ENCODE peak calls at places on chromosomes 3 and 15, in five cellular contexts. J is cardiac muscle cell, W is coronary artery, N is kidney epithelial cell, L is heart left ventricle. R is an unnamed sample.

GRCh38 chr3:87228316-87228715 is 1.2 kb downstream of the CHMP2B start:
- DNase-seq in J (peak), W (no peak), N (no peak), L (no peak), R (no peak)

GRCh38 chr3:156187146-156187769 is 66.9 kb downstream of the KCNAB1 start:
- DNase-seq in J (peak), W (no peak), N (peak), L (no peak), R (peak)

GRCh38 chr3:127091376-127091775 is 101.6 kb upstream of the PRR23E start:
- DNase-seq in J (no peak), W (no peak), N (no peak), L (no peak), R (no peak)

GRCh38 chr15:34347951-34348638 is 5.0 kb downstream of the NUTM1 start:
- DNase-seq in J (no peak), W (no peak), N (no peak), L (no peak), R (no peak)

GRCh38 chr15:61639491-61639890 is 410.4 kb upstream of the RORA start:
- DNase-seq in J (no peak), W (no peak), N (no peak), L (no peak), R (no peak)

GRCh38 chr3:181715601-181716340 is 4.0 kb downstream of the SOX2 start:
- DNase-seq in J (no peak), W (no peak), N (no peak), L (no peak), R (no peak)

GRCh38 chr3:61903931-61904657 is 342.7 kb downstream of the PTPRG start:
- DNase-seq in J (peak), W (no peak), N (no peak), L (no peak), R (no peak)

GRCh38 chr3:71514621-71515020 is 68.9 kb downstream of the FOXP1 start:
- DNase-seq in J (no peak), W (no peak), N (no peak), L (no peak), R (no peak)

GRCh38 chr3:139312959-139313358 is 30.9 kb upstream of the MRPS22 start:
- DNase-seq in J (peak), W (no peak), N (no peak), L (no peak), R (no peak)

GRCh38 chr15:81897011-81897677 is 148.7 kb downstream of the MEX3B start:
- DNase-seq in J (peak), W (no peak), N (no peak), L (no peak), R (no peak)

GRCh38 chr15:62889734-62890505 is 152.6 kb upstream of the TPM1 start:
- DNase-seq in J (peak), W (no peak), N (no peak), L (no peak), R (peak)

GRCh38 chr3:15645740-15646490 is 44.4 kb downstream of the BTD start:
- DNase-seq in J (peak), W (no peak), N (peak), L (no peak), R (peak)

GRCh38 chr3:123695731-123696640 is 111.1 kb upstream of the HACD2 start:
- DNase-seq in J (peak), W (no peak), N (no peak), L (no peak), R (no peak)

GRCh38 chr3:153285194-153285641 is 123.2 kb downstream of the RAP2B start:
- DNase-seq in J (peak), W (no peak), N (no peak), L (peak), R (no peak)

GRCh38 chr3:81689617-81690016 is 71.8 kb downstream of the GBE1 start:
- DNase-seq in J (no peak), W (no peak), N (no peak), L (no peak), R (no peak)

GRCh38 chr15:58870451-58870850 is 63.0 kb downstream of the SLTM start:
- DNase-seq in J (peak), W (no peak), N (no peak), L (no peak), R (no peak)

GRCh38 chr3:28799084-28799483 is 450.5 kb upstream of the AZI2 start:
- DNase-seq in J (peak), W (no peak), N (no peak), L (no peak), R (no peak)

GRCh38 chr3:152030320-152030719 is 156.9 kb downstream of the SUCNR1 start:
- DNase-seq in J (no peak), W (no peak), N (no peak), L (no peak), R (no peak)

GRCh38 chr15:70513818-70514217 is 249.5 kb downstream of the UACA start:
- DNase-seq in J (no peak), W (no peak), N (no peak), L (no peak), R (no peak)

GRCh38 chr3:94136133-94136532 is 73.3 kb downstream of the NSUN3 start:
- DNase-seq in J (no peak), W (no peak), N (no peak), L (no peak), R (no peak)

GRCh38 chr3:159978353-159978752 is 10.3 kb upstream of the IL12A start:
- DNase-seq in J (no peak), W (no peak), N (no peak), L (peak), R (no peak)

GRCh38 chr3:108301695-108302404 is 5.5 kb downstream of the HHLA2 start:
- DNase-seq in J (no peak), W (no peak), N (no peak), L (no peak), R (no peak)

GRCh38 chr15:96504371-96504770 is 173.9 kb downstream of the NR2F2 start:
- DNase-seq in J (no peak), W (no peak), N (no peak), L (no peak), R (no peak)

GRCh38 chr15:96502196-96502595 is 171.7 kb downstream of the NR2F2 start:
- DNase-seq in J (no peak), W (no peak), N (no peak), L (no peak), R (no peak)

GRCh38 chr15:96505014-96505413 is 174.5 kb downstream of the NR2F2 start:
- DNase-seq in J (no peak), W (no peak), N (no peak), L (no peak), R (no peak)

GRCh38 chr15:96501362-96501761 is 170.9 kb downstream of the NR2F2 start:
- DNase-seq in J (no peak), W (no peak), N (no peak), L (no peak), R (no peak)

GRCh38 chr15:96503276-96503675 is 172.8 kb downstream of the NR2F2 start:
- DNase-seq in J (no peak), W (no peak), N (no peak), L (no peak), R (no peak)
- TF ChIP-seq CTCF in J (no peak), W (no peak), N (no peak), L (no peak), R (no peak)

DNA sequence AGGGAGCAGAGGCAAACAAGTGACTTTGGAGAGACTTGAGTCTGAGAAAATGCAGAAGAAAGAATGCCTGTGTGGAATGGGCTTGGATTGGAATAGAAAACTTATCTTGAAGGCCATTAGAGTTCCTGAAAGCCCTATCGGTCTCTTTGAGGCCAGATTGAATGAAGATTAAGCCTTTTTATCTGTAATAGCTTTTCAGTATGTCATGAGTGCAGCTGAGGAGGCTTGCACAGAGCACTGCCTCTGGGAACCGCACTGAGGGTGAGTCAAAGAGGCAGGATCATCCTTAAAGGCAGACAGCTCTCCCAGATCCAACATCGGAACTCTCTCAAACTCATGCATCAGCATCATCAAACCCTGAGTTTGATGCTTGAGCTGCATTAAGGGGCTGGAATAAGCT is 515.2 kb downstream of the NTRK3 start:
- DNase-seq in J (no peak), W (no peak), N (no peak), L (no peak), R (no peak)
- H3K4me3 ChIP-seq in J (no peak), W (no peak), N (no peak), L (no peak), R (no peak)

DNA sequence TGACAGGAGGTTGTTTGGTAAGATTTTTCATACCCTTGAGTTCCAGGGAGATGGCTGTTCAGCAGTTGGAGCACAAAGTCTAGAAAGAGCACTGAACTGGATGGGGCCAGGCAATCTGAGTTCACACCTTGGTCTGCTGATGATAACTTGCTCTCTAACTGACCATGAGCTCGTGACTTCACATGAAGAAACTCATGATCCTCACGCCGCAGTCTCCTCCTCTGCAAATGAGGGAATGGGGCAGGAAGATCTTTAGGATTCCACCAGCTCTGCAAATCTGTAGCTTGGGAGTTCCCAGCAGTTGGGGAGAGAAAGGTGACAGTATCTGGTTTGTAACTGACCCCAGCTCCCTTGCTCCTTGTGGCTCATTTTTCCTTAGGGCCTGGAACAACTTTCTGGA is 33.7 kb downstream of the CORO2B start:
- DNase-seq in J (no peak), W (no peak), N (no peak), L (no peak), R (no peak)
- TF ChIP-seq CTCF in J (no peak), W (no peak), N (no peak), L (no peak), R (no peak)

GRCh38 chr3:12753275-12754028 is 5.6 kb downstream of the TMEM40 start:
- DNase-seq in J (no peak), W (no peak), N (no peak), L (no peak), R (no peak)
- H3K4me3 ChIP-seq in J (no peak), W (no peak), N (no peak), L (no peak), R (no peak)

GRCh38 chr3:149886957-149887356 is 73.9 kb downstream of the RNF13 start:
- DNase-seq in J (no peak), W (no peak), N (no peak), L (no peak), R (no peak)
- TF ChIP-seq CTCF in J (no peak), W (no peak), N (no peak), L (no peak), R (no peak)